ENCODE peak calls at places on chromosomes 5 and 9, in seven cellular contexts. One of them, this sample, is unnamed. For H3K27me3, the result is how much of the 10 kb centered on the place peaks cover.

GRCh38 chr9:69798737-69799136 is 21.9 kb upstream of the CFAP95 start:
- DNase-seq in right cardiac atrium: no peak
- DNase-seq in aorta: no peak
- DNase-seq in Panc1: no peak
- DNase-seq in heart left ventricle: no peak
- DNase-seq in stomach: no peak
- DNase-seq in left ventricle myocardium inferior: no peak
- DNase-seq in this sample: no peak

GRCh38 chr5:103929310-103930003 is 366.9 kb upstream of the NUDT12 start:
- DNase-seq in right cardiac atrium: no peak
- DNase-seq in aorta: no peak
- DNase-seq in Panc1: no peak
- DNase-seq in heart left ventricle: no peak
- DNase-seq in stomach: no peak
- DNase-seq in left ventricle myocardium inferior: no peak
- DNase-seq in this sample: no peak

GRCh38 chr9:36461341-36461740 is 61.3 kb upstream of the RNF38 start:
- DNase-seq in right cardiac atrium: no peak
- DNase-seq in aorta: no peak
- DNase-seq in Panc1: no peak
- DNase-seq in heart left ventricle: no peak
- DNase-seq in stomach: no peak
- DNase-seq in left ventricle myocardium inferior: no peak
- DNase-seq in this sample: no peak

GRCh38 chr5:134579284-134579771 is 53.3 kb downstream of the SAR1B start:
- DNase-seq in right cardiac atrium: no peak
- DNase-seq in aorta: no peak
- DNase-seq in Panc1: no peak
- DNase-seq in heart left ventricle: no peak
- DNase-seq in stomach: no peak
- DNase-seq in left ventricle myocardium inferior: no peak
- DNase-seq in this sample: no peak

GRCh38 chr9:107102011-107102410 is 181.1 kb upstream of the RAD23B start:
- DNase-seq in right cardiac atrium: no peak
- DNase-seq in aorta: no peak
- DNase-seq in Panc1: no peak
- DNase-seq in heart left ventricle: no peak
- DNase-seq in stomach: no peak
- DNase-seq in left ventricle myocardium inferior: no peak
- DNase-seq in this sample: no peak

GRCh38 chr9:20873240-20873860 is 158.1 kb downstream of the HACD4 start:
- DNase-seq in right cardiac atrium: no peak
- DNase-seq in aorta: no peak
- DNase-seq in Panc1: no peak
- DNase-seq in heart left ventricle: no peak
- DNase-seq in stomach: no peak
- DNase-seq in left ventricle myocardium inferior: no peak
- DNase-seq in this sample: no peak

GRCh38 chr9:131525643-131526565 is 5.2 kb downstream of the UCK1 start:
- DNase-seq in right cardiac atrium: no peak
- DNase-seq in aorta: no peak
- DNase-seq in Panc1: no peak
- DNase-seq in heart left ventricle: no peak
- DNase-seq in stomach: no peak
- DNase-seq in left ventricle myocardium inferior: no peak
- DNase-seq in this sample: no peak

GRCh38 chr9:8600914-8601680 is 801.5 kb upstream of the DMAC1 start:
- DNase-seq in right cardiac atrium: no peak
- DNase-seq in aorta: no peak
- DNase-seq in Panc1: no peak
- DNase-seq in heart left ventricle: no peak
- DNase-seq in stomach: no peak
- DNase-seq in left ventricle myocardium inferior: no peak
- DNase-seq in this sample: no peak

GRCh38 chr9:94798201-94798600 is 71.7 kb downstream of the AOPEP start:
- DNase-seq in right cardiac atrium: no peak
- DNase-seq in aorta: no peak
- DNase-seq in Panc1: no peak
- DNase-seq in heart left ventricle: no peak
- DNase-seq in stomach: no peak
- DNase-seq in left ventricle myocardium inferior: no peak
- DNase-seq in this sample: no peak

GRCh38 chr5:160959804-160960203 is 107.8 kb upstream of the ATP10B start:
- DNase-seq in right cardiac atrium: no peak
- DNase-seq in aorta: no peak
- DNase-seq in Panc1: peak
- DNase-seq in heart left ventricle: no peak
- DNase-seq in stomach: peak
- DNase-seq in left ventricle myocardium inferior: no peak
- DNase-seq in this sample: peak

GRCh38 chr5:38434981-38435710 is 121.3 kb downstream of the LIFR start:
- DNase-seq in right cardiac atrium: no peak
- DNase-seq in aorta: no peak
- DNase-seq in Panc1: no peak
- DNase-seq in heart left ventricle: no peak
- DNase-seq in stomach: no peak
- DNase-seq in left ventricle myocardium inferior: no peak
- DNase-seq in this sample: no peak

GRCh38 chr5:122156724-122157325 is 27.5 kb downstream of the ZNF474 start:
- DNase-seq in right cardiac atrium: no peak
- DNase-seq in aorta: no peak
- DNase-seq in Panc1: no peak
- DNase-seq in heart left ventricle: no peak
- DNase-seq in stomach: no peak
- DNase-seq in left ventricle myocardium inferior: no peak
- DNase-seq in this sample: no peak

GRCh38 chr5:33764786-33765185 is 127.0 kb downstream of the ADAMTS12 start:
- DNase-seq in right cardiac atrium: no peak
- DNase-seq in aorta: no peak
- DNase-seq in Panc1: no peak
- DNase-seq in heart left ventricle: no peak
- DNase-seq in stomach: no peak
- DNase-seq in left ventricle myocardium inferior: no peak
- DNase-seq in this sample: no peak

GRCh38 chr5:21654-22233 is 70.2 kb upstream of the PLEKHG4B start:
- DNase-seq in right cardiac atrium: no peak
- DNase-seq in aorta: no peak
- DNase-seq in Panc1: no peak
- DNase-seq in heart left ventricle: no peak
- DNase-seq in stomach: no peak
- DNase-seq in left ventricle myocardium inferior: no peak
- DNase-seq in this sample: peak

GRCh38 chr5:76896196-76896595 is 46.4 kb downstream of the S100Z start:
- DNase-seq in right cardiac atrium: no peak
- DNase-seq in aorta: no peak
- DNase-seq in Panc1: no peak
- DNase-seq in heart left ventricle: no peak
- DNase-seq in stomach: no peak
- DNase-seq in left ventricle myocardium inferior: no peak
- DNase-seq in this sample: no peak

GRCh38 chr5:177547736-177548135 is 6.6 kb downstream of the FAM193B start:
- DNase-seq in right cardiac atrium: no peak
- DNase-seq in aorta: no peak
- DNase-seq in Panc1: no peak
- DNase-seq in heart left ventricle: no peak
- DNase-seq in stomach: no peak
- DNase-seq in left ventricle myocardium inferior: no peak
- DNase-seq in this sample: no peak

GRCh38 chr9:37618817-37619216 is 26.4 kb upstream of the TOMM5 start:
- DNase-seq in right cardiac atrium: no peak
- DNase-seq in aorta: no peak
- DNase-seq in Panc1: no peak
- DNase-seq in heart left ventricle: no peak
- DNase-seq in stomach: no peak
- DNase-seq in left ventricle myocardium inferior: no peak
- DNase-seq in this sample: no peak

GRCh38 chr9:107710988-107711387 is 221.4 kb upstream of the KLF4 start:
- DNase-seq in right cardiac atrium: no peak
- DNase-seq in aorta: no peak
- DNase-seq in Panc1: no peak
- DNase-seq in heart left ventricle: no peak
- DNase-seq in stomach: no peak
- DNase-seq in left ventricle myocardium inferior: no peak
- DNase-seq in this sample: no peak

GRCh38 chr5:137890850-137891249 is 1.6 kb downstream of the PKD2L2 start:
- DNase-seq in right cardiac atrium: no peak
- DNase-seq in aorta: no peak
- DNase-seq in Panc1: no peak
- DNase-seq in heart left ventricle: no peak
- DNase-seq in stomach: no peak
- DNase-seq in left ventricle myocardium inferior: no peak
- DNase-seq in this sample: peak

GRCh38 chr5:54317511-54318260 is 7.3 kb upstream of the ARL15 start:
- DNase-seq in right cardiac atrium: no peak
- DNase-seq in aorta: no peak
- DNase-seq in Panc1: no peak
- DNase-seq in heart left ventricle: no peak
- DNase-seq in stomach: no peak
- DNase-seq in left ventricle myocardium inferior: no peak
- DNase-seq in this sample: no peak

DNA sequence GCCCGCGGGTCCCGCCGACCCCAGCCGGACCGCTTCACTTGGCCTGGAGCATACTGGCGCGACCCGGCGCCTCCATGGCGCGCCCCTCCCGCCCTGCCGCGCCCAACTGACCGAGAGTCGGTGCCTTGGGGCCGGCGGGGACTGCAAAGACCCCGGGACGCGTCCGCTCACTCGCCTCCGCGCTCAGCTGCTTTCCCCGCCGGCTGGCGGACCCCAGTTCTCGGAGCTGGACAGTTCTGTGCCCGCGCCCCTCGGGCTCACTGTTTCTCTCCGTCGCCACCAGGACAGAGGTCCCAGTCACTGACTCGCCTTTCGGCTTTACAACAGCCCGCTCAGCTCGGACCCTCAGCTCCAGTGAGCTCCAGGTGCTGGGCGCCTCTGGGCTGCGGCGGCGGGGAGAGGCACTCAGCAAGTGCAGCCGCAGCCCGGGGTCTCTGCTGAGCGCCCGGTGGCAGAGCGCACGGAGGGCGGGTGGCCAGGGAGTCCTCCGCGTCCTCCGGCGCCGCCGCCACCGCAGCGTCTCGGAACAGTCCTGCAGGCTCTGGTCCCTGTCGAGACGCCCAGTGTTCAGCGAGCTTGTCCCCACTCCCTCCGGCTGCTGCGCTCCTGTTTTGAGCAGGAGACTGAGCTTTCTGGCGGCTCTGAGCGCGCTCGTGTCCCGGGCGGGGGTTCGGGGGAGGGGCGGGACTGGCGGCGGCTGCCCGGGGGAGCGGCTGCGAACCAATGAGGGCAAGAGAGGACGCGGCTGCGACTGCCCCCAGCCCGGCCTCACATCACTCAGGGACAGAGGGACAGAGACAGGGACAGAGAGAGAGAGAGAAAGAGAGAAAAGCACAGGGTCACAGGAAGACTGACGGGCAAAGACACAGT is at the start of gene SMIM32:
- DNase-seq in right cardiac atrium: no peak
- DNase-seq in aorta: no peak
- DNase-seq in Panc1: no peak
- DNase-seq in heart left ventricle: no peak
- DNase-seq in stomach: no peak
- DNase-seq in left ventricle myocardium inferior: no peak
- DNase-seq in this sample: peak
- H3K27me3 ChIP-seq in right cardiac atrium: under half
- H3K27me3 ChIP-seq in aorta: under half
- H3K27me3 ChIP-seq in Panc1: under half
- H3K27me3 ChIP-seq in heart left ventricle: under half
- H3K27me3 ChIP-seq in stomach: under half
- H3K27me3 ChIP-seq in left ventricle myocardium inferior: half or more
- H3K27me3 ChIP-seq in this sample: under half

GRCh38 chr9:86925686-86926085 is 21.6 kb downstream of the GAS1 start:
- DNase-seq in right cardiac atrium: no peak
- DNase-seq in aorta: no peak
- DNase-seq in Panc1: no peak
- DNase-seq in heart left ventricle: no peak
- DNase-seq in stomach: no peak
- DNase-seq in left ventricle myocardium inferior: no peak
- DNase-seq in this sample: no peak
- H3K27ac ChIP-seq in right cardiac atrium: no peak
- H3K27ac ChIP-seq in aorta: no peak
- H3K27ac ChIP-seq in Panc1: no peak
- H3K27ac ChIP-seq in heart left ventricle: no peak
- H3K27ac ChIP-seq in stomach: no peak
- H3K27ac ChIP-seq in left ventricle myocardium inferior: no peak
- H3K27ac ChIP-seq in this sample: no peak

GRCh38 chr5:169013846-169014245 is 287.1 kb downstream of the SLIT3 start:
- DNase-seq in right cardiac atrium: no peak
- DNase-seq in aorta: no peak
- DNase-seq in Panc1: no peak
- DNase-seq in heart left ventricle: no peak
- DNase-seq in stomach: no peak
- DNase-seq in left ventricle myocardium inferior: no peak
- DNase-seq in this sample: no peak
- H3K27me3 ChIP-seq in right cardiac atrium: under half
- H3K27me3 ChIP-seq in aorta: under half
- H3K27me3 ChIP-seq in Panc1: under half
- H3K27me3 ChIP-seq in heart left ventricle: under half
- H3K27me3 ChIP-seq in stomach: under half
- H3K27me3 ChIP-seq in left ventricle myocardium inferior: under half
- H3K27me3 ChIP-seq in this sample: under half

GRCh38 chr5:124670672-124671592 is 75.5 kb downstream of the ZNF608 start:
- DNase-seq in right cardiac atrium: no peak
- DNase-seq in aorta: no peak
- DNase-seq in Panc1: no peak
- DNase-seq in heart left ventricle: no peak
- DNase-seq in stomach: no peak
- DNase-seq in left ventricle myocardium inferior: no peak
- DNase-seq in this sample: no peak
- H3K27ac ChIP-seq in right cardiac atrium: no peak
- H3K27ac ChIP-seq in aorta: no peak
- H3K27ac ChIP-seq in Panc1: peak
- H3K27ac ChIP-seq in heart left ventricle: no peak
- H3K27ac ChIP-seq in stomach: peak
- H3K27ac ChIP-seq in left ventricle myocardium inferior: no peak
- H3K27ac ChIP-seq in this sample: no peak

This sample was measured in small intestine.